ENCODE peak calls at places on chromosomes 1 and 21, in four cellular contexts. S, N, F and W are unnamed samples.
A peak's percentile ranks its signal among the peaks of the same experiment; 100 is the strongest.

GRCh38 chr1:169042377-169042776 is 64.1 kb upstream of the ATP1B1 start:
- DNase-seq in N (no peak), S (no peak), F (no peak), W (no peak)

GRCh38 chr1:111516008-111516535 is 12.6 kb upstream of the ADORA3 start:
- DNase-seq in F (peak; percentile 77), N (peak; percentile 58), S (no peak), W (no peak)

GRCh38 chr1:29597861-29598260 is 361.5 kb downstream of the PTPRU start:
- DNase-seq in N (no peak), F (no peak), S (no peak), W (no peak)

GRCh38 chr1:180535418-180535999 is 23.3 kb upstream of the OVAAL start:
- DNase-seq in F (no peak), N (no peak), S (no peak), W (no peak)

GRCh38 chr1:149945206-149945605 is 8.5 kb upstream of the MTMR11 start:
- DNase-seq in S (no peak), N (no peak), F (no peak), W (no peak)

GRCh38 chr1:29583727-29584126 is 347.4 kb downstream of the PTPRU start:
- DNase-seq in S (no peak), F (no peak), N (no peak), W (no peak)

GRCh38 chr1:147600119-147601111 is 59.1 kb downstream of the BCL9 start:
- DNase-seq in S (no peak), N (no peak), F (no peak), W (no peak)

GRCh38 chr1:160724445-160725242 is 13.0 kb upstream of the CD48 start:
- DNase-seq in N (no peak), S (no peak), F (no peak), W (no peak)

GRCh38 chr1:163896001-163896400 is 574.2 kb downstream of the NUF2 start:
- DNase-seq in S (no peak), F (no peak), N (no peak), W (no peak)

GRCh38 chr1:44016875-44017400 is 14.3 kb downstream of the SLC6A9 start:
- DNase-seq in F (no peak), S (no peak), N (no peak), W (no peak)

GRCh38 chr1:65459397-65459768 is 38.9 kb downstream of the LEPR start:
- DNase-seq in N (no peak), F (no peak), S (no peak), W (no peak)

GRCh38 chr1:208909011-208909410 is 664.8 kb upstream of the PLXNA2 start:
- DNase-seq in N (no peak), F (no peak), S (no peak), W (no peak)

GRCh38 chr1:34924759-34925555 is 4.5 kb downstream of the DLGAP3 start:
- DNase-seq in S (no peak), F (peak; percentile 45), N (peak; percentile 56), W (peak; percentile 68)

DNA sequence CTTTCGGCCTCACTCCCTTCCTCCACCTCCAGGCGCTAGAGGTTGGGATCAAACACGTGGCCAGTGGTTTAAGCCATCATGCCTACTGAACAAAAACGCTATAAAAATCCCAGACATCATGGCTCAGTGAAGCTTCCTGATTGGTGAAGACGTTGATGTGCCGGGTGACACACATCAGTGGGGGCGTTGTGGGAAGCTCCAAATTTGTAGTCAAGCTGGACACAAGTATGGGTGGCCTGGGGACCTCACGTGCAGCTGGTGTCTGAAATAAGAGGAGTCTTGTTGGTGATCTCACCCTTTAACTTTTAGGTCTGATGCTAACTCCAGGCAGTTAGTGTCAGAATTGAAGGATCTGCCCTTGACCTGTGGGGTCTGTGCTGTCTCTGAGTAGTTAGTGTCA is 6.7 kb downstream of the CFAP298 start:
- DNase-seq in S (no peak), N (no peak), F (no peak), W (no peak)
- TF ChIP-seq CTCF in S (no peak), N (no peak), F (no peak), W (no peak)

GRCh38 chr21:37184784-37185593 is 82.1 kb downstream of the VPS26C start:
- DNase-seq in F (no peak), S (no peak), N (no peak), W (no peak)
- H3K36me3 ChIP-seq in F (peaks cover 54% of the 10 kb centered on the region), S (no peaks in the 10 kb centered on the region), N (peaks cover 56% of the 10 kb centered on the region), W (no peaks in the 10 kb centered on the region)

DNA sequence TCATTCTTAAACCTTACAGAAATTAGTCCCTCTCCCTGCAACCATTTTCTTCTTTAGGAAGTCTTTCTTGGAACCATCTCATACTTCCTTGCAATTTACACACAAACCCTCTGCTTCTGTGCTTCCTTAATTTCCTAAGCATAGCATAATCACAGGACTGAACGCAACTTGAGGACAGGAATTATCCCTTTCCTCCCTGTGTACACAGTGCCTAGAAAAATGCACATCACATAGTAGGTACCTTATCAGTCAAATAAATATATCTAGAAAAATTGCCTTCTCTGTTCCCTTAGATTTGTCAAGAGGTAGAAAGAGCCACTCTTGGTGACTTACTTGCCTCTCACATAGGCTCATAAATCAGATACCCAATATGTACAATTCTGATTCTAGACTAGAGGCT is 4.9 kb downstream of the ASPM start:
- DNase-seq in F (no peak), S (no peak), N (no peak), W (no peak)
- H3K4me3 ChIP-seq in F (no peak overlapping the region), S (no peak overlapping the region), N (no peak overlapping the region), W (no peak overlapping the region)

GRCh38 chr1:205317311-205317917 is 4.1 kb downstream of the NUAK2 start:
- DNase-seq in S (peak; percentile 95), F (peak; percentile 79), N (peak; percentile 81), W (peak; percentile 88)
- TF ChIP-seq CTCF in S (no peak), F (no peak), N (no peak), W (no peak)

GRCh38 chr1:32305310-32305709 is 13.4 kb downstream of the HDAC1 start:
- DNase-seq in S (no peak), F (no peak), N (no peak), W (no peak)

GRCh38 chr1:32299327-32299726 is 7.4 kb downstream of the HDAC1 start:
- DNase-seq in N (no peak), F (no peak), S (no peak), W (no peak)

GRCh38 chr1:32307313-32307712 is 15.4 kb downstream of the HDAC1 start:
- DNase-seq in F (no peak), N (no peak), S (no peak), W (no peak)

GRCh38 chr1:32303358-32303757 is 11.5 kb downstream of the HDAC1 start:
- DNase-seq in S (no peak), F (no peak), N (no peak), W (no peak)

DNA sequence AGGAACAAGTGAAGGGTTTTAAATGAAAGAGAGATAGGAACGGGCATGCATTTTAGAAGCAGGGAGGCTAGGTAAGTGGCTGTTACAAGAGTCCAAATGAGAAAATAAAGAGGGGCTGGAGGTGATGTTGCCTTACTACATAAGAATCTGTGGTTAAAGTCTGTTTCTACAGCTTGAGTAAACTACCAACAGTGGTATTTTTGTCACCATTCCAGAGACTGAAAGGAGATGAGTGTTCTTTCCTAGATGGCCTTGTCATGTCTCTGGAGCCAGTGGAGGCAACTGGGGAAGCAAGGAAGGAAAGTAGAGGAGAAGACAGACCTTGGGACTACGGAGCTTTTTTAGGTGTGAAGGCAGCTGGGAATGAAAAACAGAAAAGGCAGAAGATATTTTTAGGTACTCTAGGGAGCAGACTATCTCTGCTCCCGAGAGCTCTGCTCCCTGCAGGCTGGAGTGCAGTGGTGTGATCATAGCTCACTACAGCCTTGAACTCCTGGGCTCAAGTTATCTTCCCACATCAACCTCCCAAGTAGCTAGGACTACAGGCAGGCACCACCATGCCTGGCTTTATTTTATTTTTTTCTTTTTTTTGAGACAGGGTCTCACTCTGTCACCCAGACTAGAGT is 12.2 kb downstream of the HDAC1 start:
- DNase-seq in S (no peak), F (no peak), N (no peak), W (no peak)
- H3K36me3 ChIP-seq in S (peaks cover 10% of the 10 kb centered on the region), F (peaks cover 38% of the 10 kb centered on the region), N (peaks cover 37% of the 10 kb centered on the region), W (peaks cover 5% of the 10 kb centered on the region)